ENCODE peak calls at places on chromosomes 6 and 20, in five cellular contexts. F is K562, D is GM12878, P is HepG2, A is HCT116. T is an unnamed sample.

GRCh38 chr6:113719545-113719944 is 137.6 kb upstream of the MARCKS start:
- DNase-seq in P (no peak), F (no peak), D (no peak), A (no peak), T (no peak)

GRCh38 chr20:2991532-2991931 is 51.9 kb upstream of the GNRH2 start:
- DNase-seq in A (no peak), F (no peak), D (no peak), P (no peak), T (no peak)

GRCh38 chr6:139016337-139017213 is 12.0 kb upstream of the ABRACL start:
- DNase-seq in F (no peak), A (no peak), D (no peak), P (no peak), T (peak)

GRCh38 chr20:44210422-44211176 is at the start of gene OSER1:
- DNase-seq in F (peak), A (peak), P (peak), D (peak), T (peak)

GRCh38 chr6:85459224-85459901 is 9.5 kb downstream of the NT5E start:
- DNase-seq in D (no peak), P (no peak), A (peak), F (no peak), T (no peak)

GRCh38 chr20:61908057-61909026 is 157.3 kb downstream of the TAF4 start:
- DNase-seq in P (no peak), A (no peak), F (no peak), D (no peak), T (no peak)

GRCh38 chr6:17703256-17703694 is 3.5 kb downstream of the NUP153 start:
- DNase-seq in P (peak), D (no peak), A (no peak), F (peak), T (no peak)

GRCh38 chr6:79463721-79464120 is 73.5 kb downstream of the LCA5 start:
- DNase-seq in F (no peak), D (no peak), P (peak), A (peak), T (peak)

GRCh38 chr6:79307321-79308036 is 73.0 kb upstream of the HMGN3 start:
- DNase-seq in P (peak), A (no peak), D (no peak), F (no peak), T (no peak)

DNA sequence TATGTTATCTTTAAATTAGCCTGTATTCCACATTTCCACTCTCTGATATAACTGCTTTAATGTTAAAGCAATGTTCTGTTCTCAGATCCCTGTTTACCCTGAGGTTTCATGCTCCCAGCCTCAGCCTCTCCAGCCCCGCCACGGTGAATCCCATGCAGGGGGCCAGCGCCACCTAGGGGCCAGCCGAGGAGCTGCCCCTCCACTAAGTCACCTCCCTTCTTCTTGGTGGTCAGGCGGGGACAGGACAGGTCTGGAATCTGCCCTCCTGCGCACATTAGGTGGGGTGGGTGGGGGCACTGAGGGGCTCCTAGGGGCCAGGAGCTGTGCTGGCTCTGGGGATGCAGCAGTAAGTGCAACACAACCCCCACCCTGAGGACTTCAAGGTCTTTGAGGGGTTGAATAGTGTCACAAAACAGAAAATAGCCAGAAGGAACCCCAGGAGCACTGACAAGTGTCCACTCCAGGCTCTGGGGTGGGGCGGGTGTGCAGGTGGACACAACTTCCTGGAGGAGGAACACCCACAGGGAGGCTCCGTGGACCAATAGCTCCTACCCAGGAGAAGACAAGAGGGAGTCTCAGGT is 61.6 kb downstream of the RAB44 start:
- DNase-seq in A (peak), F (peak), D (no peak), P (peak), T (peak)
- H2AFZ ChIP-seq in A (peak), F (peak), D (no peak), P (no peak), T (no peak)

GRCh38 chr6:136552054-136552453 is 1.8 kb upstream of the MAP7 start:
- DNase-seq in P (no peak), A (no peak), D (no peak), F (no peak), T (no peak)

GRCh38 chr6:136549359-136550044 is 720 bp downstream of the MAP7 start:
- DNase-seq in P (no peak), F (peak), A (no peak), D (no peak), T (no peak)

GRCh38 chr6:136550330-136551071 is at the start of gene MAP7:
- DNase-seq in D (no peak), A (peak), F (peak), P (no peak), T (peak)

GRCh38 chr6:136550045-136550329 is 235 bp downstream of the MAP7 start:
- DNase-seq in D (no peak), F (no peak), A (no peak), P (no peak), T (no peak)

GRCh38 chr6:136551103-136551502 is 881 bp upstream of the MAP7 start:
- DNase-seq in D (no peak), A (no peak), P (no peak), F (peak), T (no peak)
- H3K27ac ChIP-seq in D (no peak), A (no peak), P (no peak), F (peak), T (no peak)

DNA sequence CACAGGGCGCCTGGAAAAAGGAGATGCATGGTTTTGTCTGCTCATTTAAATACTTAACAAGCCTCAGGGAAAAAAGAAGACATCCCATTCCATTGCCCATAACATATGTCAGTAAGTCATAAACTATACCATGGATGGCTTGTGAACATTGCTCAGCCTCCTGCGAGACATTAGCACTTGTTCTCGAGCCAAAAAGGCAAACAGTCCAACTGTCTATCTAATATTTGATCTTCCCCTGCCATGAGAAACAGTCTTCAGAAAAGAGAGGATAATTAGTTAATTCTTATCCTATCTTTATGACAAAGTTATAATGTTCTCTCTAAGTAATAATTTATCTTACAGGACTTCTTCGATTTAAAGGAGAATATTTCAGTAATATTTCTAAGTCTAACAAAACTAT is 527.3 kb downstream of the HACE1 start:
- DNase-seq in F (no peak), A (no peak), D (no peak), P (no peak), T (no peak)
- TF ChIP-seq SRF in F (no peak), A (no peak), D (no peak), P (no peak), T (no peak)

GRCh38 chr6:75611702-75612375 is 10.2 kb downstream of the SENP6 start:
- DNase-seq in D (no peak), P (no peak), F (no peak), A (no peak), T (no peak)

GRCh38 chr6:75612921-75613534 is 11.3 kb downstream of the SENP6 start:
- DNase-seq in A (no peak), P (peak), F (no peak), D (no peak), T (no peak)

GRCh38 chr6:75609639-75610590 is 8.2 kb downstream of the SENP6 start:
- DNase-seq in A (no peak), P (no peak), D (no peak), F (no peak), T (no peak)

GRCh38 chr6:75612434-75612833 is 10.8 kb downstream of the SENP6 start:
- DNase-seq in F (no peak), P (no peak), A (no peak), D (no peak), T (no peak)

GRCh38 chr6:75611011-75611701 is 9.5 kb downstream of the SENP6 start:
- DNase-seq in F (no peak), D (no peak), P (no peak), A (no peak), T (no peak)
- H2AFZ ChIP-seq in F (no peak), D (no peak), P (no peak), A (no peak), T (no peak)

DNA sequence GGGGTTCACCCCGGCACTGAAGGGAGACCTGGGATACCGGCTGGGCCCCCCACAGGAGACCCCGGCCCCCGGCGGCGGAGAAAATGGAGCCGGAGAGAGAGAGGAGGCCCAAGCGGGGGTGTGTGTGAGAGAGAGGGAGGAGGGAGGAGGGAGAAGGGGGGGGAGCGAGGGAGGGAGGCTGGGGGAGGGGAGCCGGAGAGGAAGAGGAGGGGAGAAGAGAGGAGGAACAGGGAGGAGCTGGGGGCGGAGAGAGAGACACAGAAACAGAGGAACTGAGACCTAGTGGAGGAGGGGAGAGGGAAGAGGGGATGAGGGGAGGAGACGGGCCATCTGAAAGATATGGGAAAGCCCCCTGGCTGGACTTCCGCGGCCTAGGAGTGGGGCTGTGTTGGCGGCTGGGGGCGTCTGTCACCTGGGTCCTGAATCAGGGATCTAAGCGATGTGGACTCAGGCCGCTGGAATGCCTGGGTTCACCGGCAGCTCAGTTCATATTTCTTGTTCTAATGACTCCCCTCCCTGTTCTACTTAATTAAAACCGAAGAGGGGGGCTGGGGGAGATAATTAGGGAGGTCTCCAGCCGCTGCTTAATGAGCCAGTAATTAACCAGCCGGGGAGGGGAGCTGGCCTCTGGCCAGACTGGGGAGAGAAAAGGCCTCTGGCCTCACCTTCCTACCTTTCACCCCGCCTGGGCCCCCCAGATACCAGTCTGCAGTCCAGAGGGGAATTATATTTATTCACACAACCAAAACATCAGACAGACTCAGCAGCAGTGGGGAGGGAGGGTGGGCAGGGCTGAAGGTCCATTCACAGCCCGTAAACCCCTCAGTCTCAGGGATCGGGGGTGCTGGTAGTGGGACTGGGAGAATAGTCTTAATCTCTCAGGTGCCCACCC is at the start of gene PBX2:
- DNase-seq in F (peak), A (peak), P (peak), D (peak), T (peak)
- H3K27ac ChIP-seq in F (peak), A (peak), P (peak), D (peak), T (peak)

DNA sequence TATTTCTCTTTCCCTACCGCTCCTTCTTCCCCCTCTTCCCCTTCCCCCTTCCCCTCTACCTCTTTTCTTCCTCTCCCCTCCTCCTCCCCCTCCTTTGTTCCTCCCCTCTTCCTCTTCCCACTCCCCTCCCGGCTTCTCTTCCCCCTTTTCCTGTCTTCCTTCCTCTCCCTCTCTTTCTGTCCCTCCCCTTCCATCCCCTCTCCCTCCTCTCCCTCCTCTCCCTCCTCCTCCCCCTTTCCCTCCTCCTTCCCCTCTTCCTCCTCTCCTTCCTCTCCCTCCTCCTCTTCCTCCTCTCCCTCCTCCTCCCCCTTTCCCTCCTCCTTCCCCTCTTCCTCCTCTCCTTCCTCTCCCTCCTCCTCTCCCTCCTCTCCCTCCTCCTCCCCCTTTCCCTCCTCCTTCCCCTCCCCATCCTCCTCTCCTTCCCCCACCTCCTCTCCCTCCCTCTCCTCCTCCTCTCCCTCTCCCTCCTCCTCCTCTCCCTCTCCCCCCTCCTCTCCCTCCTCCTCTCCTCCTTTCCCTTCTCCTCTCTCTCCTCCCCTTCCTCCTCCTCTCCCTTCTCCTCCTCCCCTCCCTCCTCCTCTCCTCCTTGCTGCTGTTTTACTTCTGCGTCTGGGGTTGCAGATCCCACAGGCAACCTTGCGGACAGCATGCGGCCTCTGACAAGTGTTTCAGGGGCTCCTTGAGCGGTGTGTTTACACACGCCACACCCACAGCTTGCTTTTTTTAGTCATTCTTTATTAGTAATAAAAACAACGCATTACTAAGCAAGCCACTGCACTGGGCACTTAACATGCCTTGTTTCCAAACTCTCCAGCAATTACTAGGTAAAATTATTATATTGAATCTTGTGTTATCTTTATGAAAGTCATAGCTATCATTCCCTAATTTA is 81.7 kb downstream of the TFAP2C start:
- DNase-seq in F (no peak), P (no peak), A (peak), D (no peak), T (no peak)
- TF ChIP-seq SRF in F (no peak), P (no peak), A (no peak), D (no peak), T (no peak)

DNA sequence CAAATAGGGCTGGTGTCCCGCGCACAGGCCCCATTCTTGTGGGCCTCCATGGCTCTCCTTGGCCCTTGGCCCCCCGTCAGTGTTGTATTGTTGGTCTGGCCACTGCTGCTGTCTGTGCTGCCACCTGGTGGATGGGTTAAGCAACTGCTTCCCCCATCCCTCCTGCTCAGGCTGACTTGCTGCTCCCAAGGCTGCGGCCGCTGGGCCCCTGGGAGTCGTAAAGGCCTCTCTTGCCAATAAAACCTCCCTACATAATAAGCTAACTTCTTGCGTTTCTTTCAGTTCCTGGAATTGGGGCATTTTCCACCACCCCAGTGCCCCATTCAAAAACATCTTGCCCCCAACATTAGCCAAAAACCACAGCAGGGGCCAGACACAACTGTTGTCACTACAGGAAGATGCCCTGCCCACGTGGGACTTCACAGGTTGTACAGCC is 27.1 kb downstream of the CD83 start:
- DNase-seq in F (peak), P (peak), D (peak), A (peak), T (peak)
- H2AFZ ChIP-seq in F (peak), P (no peak), D (no peak), A (peak), T (peak)

GRCh38 chr20:51784299-51784698 is 16.1 kb upstream of the ATP9A start:
- DNase-seq in P (no peak), A (no peak), D (no peak), F (no peak), T (no peak)
- H3K27ac ChIP-seq in P (no peak), A (no peak), D (no peak), F (no peak), T (peak)

DNA sequence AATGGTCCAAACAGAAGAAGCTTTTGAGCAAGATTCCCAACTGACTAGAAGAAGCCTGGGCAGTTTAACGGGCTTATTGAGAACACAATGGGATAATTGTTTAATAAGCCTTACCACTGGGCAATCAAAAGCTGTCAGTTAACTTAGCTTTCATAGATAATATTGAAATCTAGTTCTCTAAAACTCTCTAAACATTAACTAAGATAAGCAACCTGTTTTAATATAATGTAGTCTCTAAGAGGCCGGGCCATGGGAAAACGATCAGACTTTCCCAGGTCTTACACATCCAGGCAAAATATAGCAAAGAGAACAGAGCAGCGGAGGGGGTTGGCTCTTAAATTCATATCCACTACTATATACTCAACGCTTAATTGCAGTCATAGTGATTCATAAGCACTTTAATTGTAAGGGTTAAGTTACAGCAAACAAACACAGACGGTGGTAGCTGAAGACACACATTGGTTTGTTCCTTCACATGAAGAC is 128.0 kb upstream of the FAM83B start:
- DNase-seq in F (no peak), D (no peak), A (no peak), P (no peak), T (no peak)
- TF ChIP-seq SRF in F (no peak), D (no peak), A (no peak), P (no peak), T (no peak)

DNA sequence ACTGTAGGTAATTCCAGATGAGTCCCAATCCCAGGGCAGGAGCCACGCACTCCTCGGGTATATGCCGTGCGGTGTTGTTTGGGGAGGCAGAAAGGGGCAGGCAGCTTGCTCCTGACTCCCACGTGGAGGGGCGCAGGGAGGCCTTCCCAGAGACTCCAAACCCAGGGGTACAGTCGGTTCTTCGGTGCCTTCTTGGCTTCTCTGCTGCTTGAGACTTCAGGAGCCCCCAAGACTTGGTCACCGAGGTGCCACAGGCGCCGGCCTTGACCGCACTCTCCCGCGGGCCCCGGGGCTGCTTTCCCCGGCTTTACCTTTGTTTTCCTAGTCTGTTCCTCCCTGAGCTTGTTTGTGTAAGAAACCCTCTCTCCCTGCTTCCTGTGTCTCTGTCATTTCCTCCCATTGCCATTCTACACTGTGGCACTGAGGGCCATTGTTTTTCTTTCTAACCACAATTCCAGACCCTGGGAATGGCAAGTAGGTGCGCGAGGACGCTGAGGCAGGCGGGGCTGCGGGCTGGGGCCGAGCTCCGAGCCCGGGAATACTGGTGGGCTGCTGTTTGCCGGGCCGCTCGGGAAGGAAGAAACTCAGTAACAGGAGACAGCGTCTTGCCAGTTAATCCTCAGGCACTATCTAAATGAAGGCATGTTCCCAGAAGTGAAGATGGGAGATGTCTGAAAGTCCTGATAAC is 215.6 kb upstream of the HEY2 start:
- DNase-seq in A (no peak), P (peak), D (no peak), F (no peak), T (peak)
- H2AFZ ChIP-seq in A (no peak), P (no peak), D (no peak), F (peak), T (peak)